ENCODE peak calls at places on chromosomes 1 and 21, in ten cellular contexts. M, S, B, P, C, O, G, W, D and A are unnamed samples.

GRCh38 chr1:241674805-241675384 is 22.8 kb downstream of the WDR64 start:
- DNase-seq in P (no peak), B (no peak), O (no peak), G (no peak), D (no peak), S (no peak), W (no peak), C (no peak), M (no peak), A (no peak)

GRCh38 chr1:43477716-43478115 is 24.0 kb upstream of the HYI start:
- DNase-seq in M (no peak), B (no peak), W (no peak), O (no peak), D (no peak), C (no peak), G (no peak), P (no peak), S (no peak), A (no peak)

GRCh38 chr1:94580367-94581115 is 39.0 kb upstream of the F3 start:
- DNase-seq in M (peak), G (peak), O (no peak), W (no peak), B (no peak), D (no peak), C (no peak), P (peak), S (no peak), A (no peak)

GRCh38 chr1:169964206-169964605 is 70.5 kb upstream of the SCYL3 start:
- DNase-seq in B (no peak), W (no peak), O (no peak), G (no peak), S (no peak), M (no peak), C (no peak), P (no peak), D (no peak), A (no peak)

GRCh38 chr1:236465959-236466303 is 57.9 kb upstream of the LGALS8 start:
- DNase-seq in D (no peak), M (no peak), W (no peak), B (no peak), C (no peak), P (no peak), G (no peak), O (no peak), S (no peak), A (no peak)

GRCh38 chr1:86645866-86646647 is 58.3 kb upstream of the SH3GLB1 start:
- DNase-seq in B (no peak), W (no peak), O (no peak), S (no peak), D (no peak), P (no peak), C (no peak), M (no peak), G (no peak), A (no peak)

GRCh38 chr1:55592122-55592521 is 377.0 kb upstream of the USP24 start:
- DNase-seq in S (no peak), O (no peak), W (no peak), P (no peak), G (no peak), C (no peak), D (no peak), B (no peak), M (no peak), A (no peak)

GRCh38 chr21:45726438-45726837 is 82.9 kb downstream of the PCBP3 start:
- DNase-seq in G (no peak), B (no peak), W (no peak), S (no peak), M (no peak), O (no peak), C (no peak), P (no peak), D (no peak), A (no peak)

GRCh38 chr1:25529518-25530347 is 13.7 kb upstream of the LDLRAP1 start:
- DNase-seq in G (no peak), W (no peak), O (no peak), P (no peak), C (no peak), S (no peak), B (no peak), M (no peak), D (no peak), A (no peak)

GRCh38 chr1:115630342-115630741 is 11.4 kb upstream of the VANGL1 start:
- DNase-seq in C (no peak), S (no peak), M (no peak), O (no peak), D (no peak), B (no peak), G (no peak), W (no peak), P (no peak), A (no peak)